ENCODE peak calls at places on chromosomes 2 and 18, in eight cellular contexts. C is CD4-positive, alpha-beta memory T cell; L is activated naive CD4-positive, alpha-beta T cell; K is colonic mucosa; V is stimulated activated CD8-positive, alpha-beta memory T cell treated with anti-CD3 and anti-CD28 coated beads, Interleukin-7, amount 100 ng/mL, for 24 hours; J is B cell; P is T-cell; W is myocyte. M is an unnamed sample.

GRCh38 chr2:10635430-10635829 is 54.3 kb downstream of the NOL10 start:
- DNase-seq in C (no peak), L (no peak), K (no peak), V (no peak), J (no peak), P (no peak), W (no peak), M (no peak)

GRCh38 chr2:74834806-74835755 is 1.2 kb downstream of the HK2 start:
- DNase-seq in C (peak; percentile 37), L (peak; percentile 51), K (peak; percentile 69), V (peak; percentile 47), J (peak; percentile 78), P (peak; percentile 21), W (peak; percentile 41), M (peak; percentile 44)

GRCh38 chr2:85253890-85254289 is 73.9 kb downstream of the TGOLN2 start:
- DNase-seq in C (no peak), L (no peak), K (no peak), V (no peak), J (no peak), P (no peak), W (no peak), M (no peak)

GRCh38 chr2:67565761-67566160 is 168.6 kb downstream of the ETAA1 start:
- DNase-seq in C (no peak), L (no peak), K (no peak), V (no peak), J (no peak), P (no peak), W (peak; percentile 50), M (no peak)

GRCh38 chr2:9310827-9311226 is 104.2 kb downstream of the ASAP2 start:
- DNase-seq in C (no peak), L (no peak), K (no peak), V (no peak), J (no peak), P (no peak), W (peak; percentile 33), M (no peak)

GRCh38 chr2:223093436-223093839 is 41.4 kb downstream of the KCNE4 start:
- DNase-seq in C (no peak), L (no peak), K (no peak), V (no peak), J (no peak), P (no peak), W (peak; percentile 100), M (no peak)

GRCh38 chr18:6960656-6961055 is 156.9 kb downstream of the LAMA1 start:
- DNase-seq in C (no peak), L (no peak), K (no peak), V (no peak), J (no peak), P (no peak), W (no peak), M (no peak)

GRCh38 chr2:196131949-196132925 is 39.1 kb downstream of the STK17B start:
- DNase-seq in C (peak; percentile 45), L (peak; percentile 12), K (no peak), V (peak; percentile 27), J (no peak), P (peak; percentile 42), W (peak; percentile 53), M (peak; percentile 53)

GRCh38 chr18:25798026-25798537 is 292.3 kb downstream of the SS18 start:
- DNase-seq in C (no peak), L (no peak), K (no peak), V (no peak), J (no peak), P (no peak), W (peak; percentile 74), M (no peak)

GRCh38 chr2:88885275-88885674 is 193.8 kb downstream of the RPIA start:
- DNase-seq in C (no peak), L (no peak), K (no peak), V (no peak), J (no peak), P (no peak), W (no peak), M (no peak)

GRCh38 chr2:169664600-169664977 is 29.6 kb downstream of the CFAP210 start:
- DNase-seq in C (no peak), L (no peak), K (no peak), V (no peak), J (no peak), P (no peak), W (no peak), M (no peak)

GRCh38 chr18:68796936-68797690 is 767 bp upstream of the CCDC102B start:
- DNase-seq in C (no peak), L (no peak), K (no peak), V (no peak), J (no peak), P (no peak), W (peak; percentile 84), M (no peak)

GRCh38 chr18:36692909-36693308 is 135.9 kb downstream of the TPGS2 start:
- DNase-seq in C (no peak), L (no peak), K (no peak), V (no peak), J (no peak), P (no peak), W (no peak), M (no peak)